ENCODE peak calls at places on chromosomes 3 and 15, in five cellular contexts. One of them, this sample, is unnamed.

GRCh38 chr3:115922681-115923347 is 299.5 kb downstream of the GAP43 start:
- DNase-seq in A673: peak; percentile 86
- DNase-seq in stomach: no peak
- DNase-seq in AG08395: peak; percentile 54
- DNase-seq in stimulated activated CD4-positive, alpha-beta T cell treated with anti-CD3 and anti-CD28 coated beads, Interleukin-12 subunit alpha, Interleukin-12 subunit beta, amount 100 ng/mL, for 48 hours: no peak
- DNase-seq in this sample: no peak

GRCh38 chr15:31459011-31459748 is 132.5 kb downstream of the KLF13 start:
- DNase-seq in A673: no peak
- DNase-seq in stomach: peak; percentile 26
- DNase-seq in AG08395: no peak
- DNase-seq in stimulated activated CD4-positive, alpha-beta T cell treated with anti-CD3 and anti-CD28 coated beads, Interleukin-12 subunit alpha, Interleukin-12 subunit beta, amount 100 ng/mL, for 48 hours: peak; percentile 56
- DNase-seq in this sample: no peak

GRCh38 chr3:190182418-190183043 is 61.8 kb upstream of the P3H2 start:
- DNase-seq in A673: no peak
- DNase-seq in stomach: no peak
- DNase-seq in AG08395: no peak
- DNase-seq in stimulated activated CD4-positive, alpha-beta T cell treated with anti-CD3 and anti-CD28 coated beads, Interleukin-12 subunit alpha, Interleukin-12 subunit beta, amount 100 ng/mL, for 48 hours: no peak
- DNase-seq in this sample: no peak

GRCh38 chr3:177589921-177590336 is 392.6 kb upstream of the TBL1XR1 start:
- DNase-seq in A673: peak; percentile 85
- DNase-seq in stomach: no peak
- DNase-seq in AG08395: peak; percentile 85
- DNase-seq in stimulated activated CD4-positive, alpha-beta T cell treated with anti-CD3 and anti-CD28 coated beads, Interleukin-12 subunit alpha, Interleukin-12 subunit beta, amount 100 ng/mL, for 48 hours: no peak
- DNase-seq in this sample: peak; percentile 43

GRCh38 chr3:1269808-1270207 is 177.0 kb downstream of the CNTN6 start:
- DNase-seq in A673: no peak
- DNase-seq in stomach: no peak
- DNase-seq in AG08395: no peak
- DNase-seq in stimulated activated CD4-positive, alpha-beta T cell treated with anti-CD3 and anti-CD28 coated beads, Interleukin-12 subunit alpha, Interleukin-12 subunit beta, amount 100 ng/mL, for 48 hours: no peak
- DNase-seq in this sample: no peak

GRCh38 chr3:127037423-127037841 is 54.5 kb downstream of the PLXNA1 start:
- DNase-seq in A673: no peak
- DNase-seq in stomach: peak; percentile 58
- DNase-seq in AG08395: no peak
- DNase-seq in stimulated activated CD4-positive, alpha-beta T cell treated with anti-CD3 and anti-CD28 coated beads, Interleukin-12 subunit alpha, Interleukin-12 subunit beta, amount 100 ng/mL, for 48 hours: no peak
- DNase-seq in this sample: peak; percentile 3

GRCh38 chr3:40546811-40547210 is 22.1 kb downstream of the ZNF621 start:
- DNase-seq in A673: peak; percentile 11
- DNase-seq in stomach: no peak
- DNase-seq in AG08395: peak; percentile 89
- DNase-seq in stimulated activated CD4-positive, alpha-beta T cell treated with anti-CD3 and anti-CD28 coated beads, Interleukin-12 subunit alpha, Interleukin-12 subunit beta, amount 100 ng/mL, for 48 hours: no peak
- DNase-seq in this sample: no peak

GRCh38 chr15:63933522-63933921 is 99.8 kb upstream of the HERC1 start:
- DNase-seq in A673: no peak
- DNase-seq in stomach: no peak
- DNase-seq in AG08395: no peak
- DNase-seq in stimulated activated CD4-positive, alpha-beta T cell treated with anti-CD3 and anti-CD28 coated beads, Interleukin-12 subunit alpha, Interleukin-12 subunit beta, amount 100 ng/mL, for 48 hours: no peak
- DNase-seq in this sample: no peak

GRCh38 chr3:188262488-188262887 is 108.5 kb downstream of the LPP start:
- DNase-seq in A673: no peak
- DNase-seq in stomach: no peak
- DNase-seq in AG08395: no peak
- DNase-seq in stimulated activated CD4-positive, alpha-beta T cell treated with anti-CD3 and anti-CD28 coated beads, Interleukin-12 subunit alpha, Interleukin-12 subunit beta, amount 100 ng/mL, for 48 hours: no peak
- DNase-seq in this sample: no peak

GRCh38 chr3:113441051-113441770 is at the start of gene CFAP44:
- DNase-seq in A673: no peak
- DNase-seq in stomach: peak; percentile 46
- DNase-seq in AG08395: peak; percentile 77
- DNase-seq in stimulated activated CD4-positive, alpha-beta T cell treated with anti-CD3 and anti-CD28 coated beads, Interleukin-12 subunit alpha, Interleukin-12 subunit beta, amount 100 ng/mL, for 48 hours: peak; percentile 6
- DNase-seq in this sample: peak; percentile 79

GRCh38 chr3:38029400-38030125 is at the start of gene PLCD1:
- DNase-seq in A673: no peak
- DNase-seq in stomach: peak; percentile 71
- DNase-seq in AG08395: peak; percentile 88
- DNase-seq in stimulated activated CD4-positive, alpha-beta T cell treated with anti-CD3 and anti-CD28 coated beads, Interleukin-12 subunit alpha, Interleukin-12 subunit beta, amount 100 ng/mL, for 48 hours: no peak
- DNase-seq in this sample: peak; percentile 74

GRCh38 chr15:58458076-58458475 is 26.3 kb downstream of the LIPC start:
- DNase-seq in A673: no peak
- DNase-seq in stomach: no peak
- DNase-seq in AG08395: no peak
- DNase-seq in stimulated activated CD4-positive, alpha-beta T cell treated with anti-CD3 and anti-CD28 coated beads, Interleukin-12 subunit alpha, Interleukin-12 subunit beta, amount 100 ng/mL, for 48 hours: no peak
- DNase-seq in this sample: no peak

GRCh38 chr3:184737641-184738518 is 26.0 kb upstream of the MAGEF1 start:
- DNase-seq in A673: peak; percentile 44
- DNase-seq in stomach: peak; percentile 47
- DNase-seq in AG08395: peak; percentile 76
- DNase-seq in stimulated activated CD4-positive, alpha-beta T cell treated with anti-CD3 and anti-CD28 coated beads, Interleukin-12 subunit alpha, Interleukin-12 subunit beta, amount 100 ng/mL, for 48 hours: no peak
- DNase-seq in this sample: no peak

GRCh38 chr3:184338538-184338945 is 1.1 kb downstream of the FAM131A start:
- DNase-seq in A673: peak; percentile 58
- DNase-seq in stomach: peak; percentile 57
- DNase-seq in AG08395: no peak
- DNase-seq in stimulated activated CD4-positive, alpha-beta T cell treated with anti-CD3 and anti-CD28 coated beads, Interleukin-12 subunit alpha, Interleukin-12 subunit beta, amount 100 ng/mL, for 48 hours: no peak
- DNase-seq in this sample: peak; percentile 66

GRCh38 chr3:27985369-27986035 is 255.9 kb upstream of the CMC1 start:
- DNase-seq in A673: no peak
- DNase-seq in stomach: no peak
- DNase-seq in AG08395: peak; percentile 17
- DNase-seq in stimulated activated CD4-positive, alpha-beta T cell treated with anti-CD3 and anti-CD28 coated beads, Interleukin-12 subunit alpha, Interleukin-12 subunit beta, amount 100 ng/mL, for 48 hours: no peak
- DNase-seq in this sample: no peak

GRCh38 chr3:173465112-173465511 is 67.6 kb downstream of the NLGN1 start:
- DNase-seq in A673: peak; percentile 39
- DNase-seq in stomach: no peak
- DNase-seq in AG08395: peak; percentile 49
- DNase-seq in stimulated activated CD4-positive, alpha-beta T cell treated with anti-CD3 and anti-CD28 coated beads, Interleukin-12 subunit alpha, Interleukin-12 subunit beta, amount 100 ng/mL, for 48 hours: no peak
- DNase-seq in this sample: no peak

GRCh38 chr3:76044601-76045600 is 259.6 kb upstream of the ZNF717 start:
- DNase-seq in A673: peak; percentile 39
- DNase-seq in stomach: peak; percentile 38
- DNase-seq in AG08395: peak; percentile 13
- DNase-seq in stimulated activated CD4-positive, alpha-beta T cell treated with anti-CD3 and anti-CD28 coated beads, Interleukin-12 subunit alpha, Interleukin-12 subunit beta, amount 100 ng/mL, for 48 hours: no peak
- DNase-seq in this sample: peak; percentile 37

GRCh38 chr3:42066516-42067181 is 24.5 kb upstream of the TRAK1 start:
- DNase-seq in A673: peak; percentile 14
- DNase-seq in stomach: no peak
- DNase-seq in AG08395: peak; percentile 61
- DNase-seq in stimulated activated CD4-positive, alpha-beta T cell treated with anti-CD3 and anti-CD28 coated beads, Interleukin-12 subunit alpha, Interleukin-12 subunit beta, amount 100 ng/mL, for 48 hours: no peak
- DNase-seq in this sample: no peak

GRCh38 chr15:68644088-68644904 is 65.5 kb downstream of the CORO2B start:
- DNase-seq in A673: peak; percentile 58
- DNase-seq in stomach: no peak
- DNase-seq in AG08395: peak; percentile 79
- DNase-seq in stimulated activated CD4-positive, alpha-beta T cell treated with anti-CD3 and anti-CD28 coated beads, Interleukin-12 subunit alpha, Interleukin-12 subunit beta, amount 100 ng/mL, for 48 hours: no peak
- DNase-seq in this sample: no peak

GRCh38 chr3:56939759-56940323 is 120.6 kb upstream of the SPATA12 start:
- DNase-seq in A673: no peak
- DNase-seq in stomach: no peak
- DNase-seq in AG08395: no peak
- DNase-seq in stimulated activated CD4-positive, alpha-beta T cell treated with anti-CD3 and anti-CD28 coated beads, Interleukin-12 subunit alpha, Interleukin-12 subunit beta, amount 100 ng/mL, for 48 hours: no peak
- DNase-seq in this sample: no peak

GRCh38 chr3:190443257-190443656 is 6.4 kb downstream of the TMEM207 start:
- DNase-seq in A673: peak; percentile 74
- DNase-seq in stomach: no peak
- DNase-seq in AG08395: no peak
- DNase-seq in stimulated activated CD4-positive, alpha-beta T cell treated with anti-CD3 and anti-CD28 coated beads, Interleukin-12 subunit alpha, Interleukin-12 subunit beta, amount 100 ng/mL, for 48 hours: no peak
- DNase-seq in this sample: no peak

GRCh38 chr15:42165081-42165480 is 8.6 kb upstream of the PLA2G4F start:
- DNase-seq in A673: no peak
- DNase-seq in stomach: no peak
- DNase-seq in AG08395: no peak
- DNase-seq in stimulated activated CD4-positive, alpha-beta T cell treated with anti-CD3 and anti-CD28 coated beads, Interleukin-12 subunit alpha, Interleukin-12 subunit beta, amount 100 ng/mL, for 48 hours: no peak
- DNase-seq in this sample: no peak

GRCh38 chr3:134840459-134840858 is 45.4 kb downstream of the EPHB1 start:
- DNase-seq in A673: no peak
- DNase-seq in stomach: no peak
- DNase-seq in AG08395: no peak
- DNase-seq in stimulated activated CD4-positive, alpha-beta T cell treated with anti-CD3 and anti-CD28 coated beads, Interleukin-12 subunit alpha, Interleukin-12 subunit beta, amount 100 ng/mL, for 48 hours: no peak
- DNase-seq in this sample: no peak

GRCh38 chr3:24682141-24682547 is 187.5 kb upstream of the THRB start:
- DNase-seq in A673: no peak
- DNase-seq in stomach: no peak
- DNase-seq in AG08395: peak; percentile 60
- DNase-seq in stimulated activated CD4-positive, alpha-beta T cell treated with anti-CD3 and anti-CD28 coated beads, Interleukin-12 subunit alpha, Interleukin-12 subunit beta, amount 100 ng/mL, for 48 hours: no peak
- DNase-seq in this sample: no peak

GRCh38 chr3:189108032-189108431 is 63.7 kb upstream of the TPRG1 start:
- DNase-seq in A673: no peak
- DNase-seq in stomach: no peak
- DNase-seq in AG08395: no peak
- DNase-seq in stimulated activated CD4-positive, alpha-beta T cell treated with anti-CD3 and anti-CD28 coated beads, Interleukin-12 subunit alpha, Interleukin-12 subunit beta, amount 100 ng/mL, for 48 hours: no peak
- DNase-seq in this sample: no peak

GRCh38 chr3:132245547-132245946 is 71.7 kb upstream of the ACP3 start:
- DNase-seq in A673: no peak
- DNase-seq in stomach: no peak
- DNase-seq in AG08395: no peak
- DNase-seq in stimulated activated CD4-positive, alpha-beta T cell treated with anti-CD3 and anti-CD28 coated beads, Interleukin-12 subunit alpha, Interleukin-12 subunit beta, amount 100 ng/mL, for 48 hours: no peak
- DNase-seq in this sample: peak; percentile 47

This sample was measured in body of pancreas.